ENCODE peak calls at places on chromosomes 2 and 18, in five cellular contexts. One of them, this sample, is unnamed.

GRCh38 chr2:230942371-230942770 is 17.3 kb upstream of the GPR55 start:
- DNase-seq in A549: no peak
- DNase-seq in HepG2: no peak
- DNase-seq in K562: peak
- DNase-seq in H1: no peak
- DNase-seq in this sample: no peak

GRCh38 chr2:108169982-108170625 is 69.7 kb upstream of the SULT1C3 start:
- DNase-seq in H1: no peak
- DNase-seq in HepG2: peak
- DNase-seq in K562: no peak
- DNase-seq in A549: peak
- DNase-seq in this sample: peak

GRCh38 chr18:80006726-80007125 is 18.4 kb upstream of the TXNL4A start:
- DNase-seq in K562: no peak
- DNase-seq in A549: no peak
- DNase-seq in HepG2: no peak
- DNase-seq in H1: no peak
- DNase-seq in this sample: no peak

GRCh38 chr2:19916385-19916784 is 14.6 kb upstream of the TTC32 start:
- DNase-seq in A549: no peak
- DNase-seq in K562: no peak
- DNase-seq in HepG2: no peak
- DNase-seq in H1: no peak
- DNase-seq in this sample: no peak

GRCh38 chr2:97704989-97705388 is 8.4 kb upstream of the ZAP70 start:
- DNase-seq in HepG2: no peak
- DNase-seq in H1: no peak
- DNase-seq in A549: no peak
- DNase-seq in K562: no peak
- DNase-seq in this sample: no peak

GRCh38 chr2:46913471-46914381 is 1.9 kb downstream of the MCFD2 start:
- DNase-seq in H1: no peak
- DNase-seq in A549: peak
- DNase-seq in K562: peak
- DNase-seq in HepG2: peak
- DNase-seq in this sample: peak

GRCh38 chr2:124961132-124961531 is 936.0 kb downstream of the CNTNAP5 start:
- DNase-seq in H1: no peak
- DNase-seq in K562: no peak
- DNase-seq in HepG2: no peak
- DNase-seq in A549: no peak
- DNase-seq in this sample: no peak

GRCh38 chr2:84732897-84733778 is 147.7 kb downstream of the TRABD2A start:
- DNase-seq in K562: no peak
- DNase-seq in A549: no peak
- DNase-seq in H1: no peak
- DNase-seq in HepG2: no peak
- DNase-seq in this sample: no peak

GRCh38 chr18:70464343-70465114 is 175.7 kb downstream of the SOCS6 start:
- DNase-seq in H1: peak
- DNase-seq in HepG2: peak
- DNase-seq in K562: peak
- DNase-seq in A549: peak
- DNase-seq in this sample: peak

GRCh38 chr2:12027136-12027535 is 280.7 kb downstream of the LPIN1 start:
- DNase-seq in A549: no peak
- DNase-seq in HepG2: no peak
- DNase-seq in K562: no peak
- DNase-seq in H1: no peak
- DNase-seq in this sample: no peak

GRCh38 chr2:75221872-75222271 is 22.6 kb upstream of the TACR1 start:
- DNase-seq in K562: no peak
- DNase-seq in HepG2: no peak
- DNase-seq in A549: no peak
- DNase-seq in H1: no peak
- DNase-seq in this sample: no peak

GRCh38 chr2:238231251-238231793 is 8.5 kb downstream of the HES6 start:
- DNase-seq in K562: peak
- DNase-seq in A549: peak
- DNase-seq in H1: no peak
- DNase-seq in HepG2: no peak
- DNase-seq in this sample: peak
- TF ChIP-seq POLR2A in K562: peak
- TF ChIP-seq POLR2A in A549: no peak
- TF ChIP-seq POLR2A in H1: no peak
- TF ChIP-seq POLR2A in HepG2: no peak
- TF ChIP-seq POLR2A in this sample: no peak

DNA sequence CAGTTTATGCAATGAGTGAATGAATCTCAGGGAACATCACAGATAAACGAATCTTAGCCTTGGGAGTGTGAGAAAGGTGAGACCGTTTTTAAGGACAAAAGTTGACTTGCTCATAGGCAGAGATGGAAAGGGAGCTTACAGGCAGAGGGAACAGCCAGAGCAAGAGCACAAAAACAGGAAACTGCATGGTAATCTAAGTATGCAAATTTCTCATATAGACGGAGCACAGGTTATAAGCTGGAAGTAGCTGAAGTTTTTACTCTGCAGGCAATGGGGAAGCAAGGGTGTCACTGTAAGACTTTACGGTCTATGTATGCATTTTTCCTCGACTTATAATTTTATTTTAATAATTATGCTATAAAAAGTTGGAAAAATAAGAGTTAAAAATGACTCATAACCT is 44.8 kb upstream of the STRN start:
- DNase-seq in H1: no peak
- DNase-seq in K562: no peak
- DNase-seq in HepG2: no peak
- DNase-seq in A549: no peak
- DNase-seq in this sample: peak
- H3K27ac ChIP-seq in H1: no peak
- H3K27ac ChIP-seq in K562: no peak
- H3K27ac ChIP-seq in HepG2: no peak
- H3K27ac ChIP-seq in A549: no peak
- H3K27ac ChIP-seq in this sample: no peak

DNA sequence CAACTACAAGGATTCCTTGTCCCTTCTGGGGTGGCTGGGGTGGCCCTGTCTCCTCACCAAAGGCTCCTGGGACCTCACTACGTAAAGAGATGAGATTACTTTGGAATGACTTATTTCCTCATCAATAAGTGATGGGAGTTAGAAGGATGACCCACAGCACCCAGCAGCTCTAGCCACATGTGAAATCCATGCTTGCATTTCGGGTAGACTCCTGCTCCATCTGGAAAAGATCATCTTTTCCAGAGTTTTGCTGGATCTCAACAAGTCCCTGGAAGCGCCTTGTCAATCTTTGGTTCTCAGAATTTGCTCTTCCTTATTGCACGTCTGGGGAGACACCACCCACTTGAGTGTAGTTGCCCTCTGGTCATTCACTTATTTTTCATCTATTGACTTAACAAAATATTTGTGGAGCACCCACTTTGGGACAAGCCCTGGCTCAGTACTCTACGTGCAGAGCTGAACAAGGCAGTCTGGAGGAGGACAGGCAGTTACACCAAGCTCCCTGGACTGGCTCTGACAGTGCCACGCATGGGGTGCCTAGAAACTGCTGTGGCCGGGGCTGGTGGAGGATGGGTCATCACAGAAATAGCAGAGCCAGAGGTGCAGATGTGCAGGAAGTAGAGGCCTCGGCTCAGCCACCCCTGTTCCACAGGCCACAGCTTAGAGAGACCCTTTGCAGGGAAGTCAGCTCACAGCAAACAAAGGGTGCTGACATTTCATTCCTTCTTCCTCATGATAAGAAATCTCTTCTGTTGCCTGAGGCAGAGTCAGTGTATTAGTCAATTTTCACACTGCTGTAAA is 143.4 kb downstream of the SEPTIN10 start:
- DNase-seq in A549: peak
- DNase-seq in H1: no peak
- DNase-seq in HepG2: no peak
- DNase-seq in K562: no peak
- DNase-seq in this sample: peak
- TF ChIP-seq JUN in A549: no peak
- TF ChIP-seq JUN in H1: no peak
- TF ChIP-seq JUN in HepG2: no peak
- TF ChIP-seq JUN in K562: no peak
- TF ChIP-seq JUN in this sample: no peak

DNA sequence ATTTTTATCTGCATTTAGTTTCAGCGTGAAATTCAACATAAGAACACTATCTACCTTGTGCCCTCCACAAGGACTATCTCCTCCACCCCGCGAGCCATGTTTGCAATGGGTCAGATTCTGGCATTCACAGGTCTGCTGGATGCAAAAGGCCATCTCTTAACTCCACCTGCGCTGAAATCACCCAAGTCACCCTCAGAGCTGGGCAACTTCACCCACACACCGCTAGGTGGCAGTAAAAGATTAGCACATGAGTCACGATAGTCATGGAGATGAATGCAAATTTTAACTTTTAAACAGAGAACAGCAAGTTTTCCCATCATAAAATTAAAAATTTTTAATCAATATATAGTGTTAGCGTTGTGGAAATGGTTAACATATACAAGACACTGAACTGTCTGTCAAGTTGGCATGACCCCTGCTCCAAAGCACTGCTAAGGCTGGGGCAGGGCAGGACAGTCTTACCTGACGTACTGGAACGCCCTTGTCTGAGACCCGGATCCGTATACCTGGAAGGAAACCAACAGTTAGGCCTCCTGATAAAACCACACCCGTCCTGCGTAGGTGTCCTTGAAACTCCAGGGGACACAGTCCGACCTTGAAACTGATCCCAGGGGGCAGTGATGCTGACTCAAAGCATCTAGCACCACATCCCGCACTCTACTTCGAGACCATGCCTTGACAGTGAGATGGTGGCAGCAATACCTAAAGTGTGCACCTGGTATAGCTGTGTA is 89.6 kb downstream of the UXS1 start:
- DNase-seq in HepG2: peak
- DNase-seq in H1: peak
- DNase-seq in A549: peak
- DNase-seq in K562: peak
- DNase-seq in this sample: peak
- TF ChIP-seq POLR2A in HepG2: no peak
- TF ChIP-seq POLR2A in H1: no peak
- TF ChIP-seq POLR2A in A549: no peak
- TF ChIP-seq POLR2A in K562: no peak
- TF ChIP-seq POLR2A in this sample: no peak

GRCh38 chr2:62381672-62382071 is 124.3 kb downstream of the TMEM17 start:
- DNase-seq in HepG2: no peak
- DNase-seq in H1: no peak
- DNase-seq in A549: no peak
- DNase-seq in K562: no peak
- DNase-seq in this sample: no peak
- H3K27ac ChIP-seq in HepG2: no peak
- H3K27ac ChIP-seq in H1: no peak
- H3K27ac ChIP-seq in A549: no peak
- H3K27ac ChIP-seq in K562: no peak
- H3K27ac ChIP-seq in this sample: peak

GRCh38 chr2:235217814-235218213 is 266.0 kb downstream of the SH3BP4 start:
- DNase-seq in H1: no peak
- DNase-seq in K562: no peak
- DNase-seq in A549: no peak
- DNase-seq in HepG2: no peak
- DNase-seq in this sample: no peak
- TF ChIP-seq JUN in H1: no peak
- TF ChIP-seq JUN in K562: no peak
- TF ChIP-seq JUN in A549: no peak
- TF ChIP-seq JUN in HepG2: no peak
- TF ChIP-seq JUN in this sample: no peak

GRCh38 chr2:61144697-61145268 is 17.2 kb upstream of the C2orf74 start:
- DNase-seq in H1: peak
- DNase-seq in A549: peak
- DNase-seq in HepG2: peak
- DNase-seq in K562: no peak
- DNase-seq in this sample: peak
- TF ChIP-seq POLR2A in H1: peak
- TF ChIP-seq POLR2A in A549: peak
- TF ChIP-seq POLR2A in HepG2: peak
- TF ChIP-seq POLR2A in K562: no peak
- TF ChIP-seq POLR2A in this sample: peak

GRCh38 chr2:168194784-168195522 is 52.4 kb downstream of the STK39 start:
- DNase-seq in H1: no peak
- DNase-seq in K562: no peak
- DNase-seq in HepG2: no peak
- DNase-seq in A549: no peak
- DNase-seq in this sample: no peak
- H3K27ac ChIP-seq in H1: no peak
- H3K27ac ChIP-seq in K562: no peak
- H3K27ac ChIP-seq in HepG2: no peak
- H3K27ac ChIP-seq in A549: no peak
- H3K27ac ChIP-seq in this sample: no peak

This sample was measured in endothelial cell of umbilical vein.